ENCODE peak calls at places on chromosomes 2 and 18, in four cellular contexts. D, B, N and E are unnamed samples.

GRCh38 chr2:127053731-127054603 is 53.0 kb downstream of the BIN1 start:
- DNase-seq in D (no peak), B (no peak), N (no peak), E (peak; percentile 58)

GRCh38 chr2:3299703-3300102 is 77.9 kb downstream of the EIPR1 start:
- DNase-seq in D (no peak), B (no peak), N (no peak), E (no peak)

GRCh38 chr2:168136392-168136977 is 110.9 kb downstream of the STK39 start:
- DNase-seq in D (peak; percentile 59), B (peak; percentile 46), N (no peak), E (no peak)

GRCh38 chr2:45043171-45043570 is 33.9 kb upstream of the SIX2 start:
- DNase-seq in D (no peak), B (no peak), N (no peak), E (no peak)

GRCh38 chr2:18987592-18988073 is 370.8 kb downstream of the OSR1 start:
- DNase-seq in D (no peak), B (peak; percentile 44), N (peak; percentile 55), E (peak; percentile 61)

GRCh38 chr2:237486819-237487448 is at the start of gene MLPH:
- DNase-seq in D (peak; percentile 67), B (no peak), N (peak; percentile 78), E (peak; percentile 82)

GRCh38 chr2:237998530-237998929 is 31.7 kb downstream of the UBE2F start:
- DNase-seq in D (no peak), B (no peak), N (no peak), E (no peak)

GRCh38 chr2:38740851-38741541 is 10.2 kb downstream of the SRSF7 start:
- DNase-seq in D (peak; percentile 76), B (no peak), N (no peak), E (no peak)

GRCh38 chr18:8754995-8755955 is 49.9 kb downstream of the MTCL1 start:
- DNase-seq in D (no peak), B (no peak), N (no peak), E (no peak)

GRCh38 chr2:75528221-75528977 is 32.3 kb downstream of the EVA1A start:
- DNase-seq in D (peak; percentile 11), B (no peak), N (no peak), E (no peak)

GRCh38 chr2:98869868-98870267 is 66.2 kb downstream of the CRACDL start:
- DNase-seq in D (no peak), B (no peak), N (peak; percentile 86), E (peak; percentile 91)

GRCh38 chr2:2229898-2230817 is 100.9 kb downstream of the MYT1L start:
- DNase-seq in D (no peak), B (no peak), N (no peak), E (no peak)

GRCh38 chr2:23602113-23602512 is 217.1 kb downstream of the KLHL29 start:
- DNase-seq in D (no peak), B (no peak), N (no peak), E (no peak)

GRCh38 chr2:38778686-38779082 is 674 bp downstream of the GEMIN6 start:
- DNase-seq in D (no peak), B (no peak), N (no peak), E (no peak)

GRCh38 chr2:223005496-223005895 is 46.5 kb upstream of the KCNE4 start:
- DNase-seq in D (no peak), B (no peak), N (no peak), E (no peak)

GRCh38 chr2:239905884-239906654 is 119.1 kb downstream of the NDUFA10 start:
- DNase-seq in D (no peak), B (no peak), N (no peak), E (no peak)

GRCh38 chr2:215695876-215696275 is 260.0 kb upstream of the FN1 start:
- DNase-seq in D (no peak), B (no peak), N (no peak), E (no peak)

GRCh38 chr2:207734264-207734635 is 22.8 kb downstream of the CCNYL1 start:
- DNase-seq in D (no peak), B (peak; percentile 21), N (no peak), E (no peak)

GRCh38 chr2:145273840-145274239 is 753.9 kb upstream of the ZEB2 start:
- DNase-seq in D (no peak), B (peak; percentile 27), N (no peak), E (no peak)

DNA sequence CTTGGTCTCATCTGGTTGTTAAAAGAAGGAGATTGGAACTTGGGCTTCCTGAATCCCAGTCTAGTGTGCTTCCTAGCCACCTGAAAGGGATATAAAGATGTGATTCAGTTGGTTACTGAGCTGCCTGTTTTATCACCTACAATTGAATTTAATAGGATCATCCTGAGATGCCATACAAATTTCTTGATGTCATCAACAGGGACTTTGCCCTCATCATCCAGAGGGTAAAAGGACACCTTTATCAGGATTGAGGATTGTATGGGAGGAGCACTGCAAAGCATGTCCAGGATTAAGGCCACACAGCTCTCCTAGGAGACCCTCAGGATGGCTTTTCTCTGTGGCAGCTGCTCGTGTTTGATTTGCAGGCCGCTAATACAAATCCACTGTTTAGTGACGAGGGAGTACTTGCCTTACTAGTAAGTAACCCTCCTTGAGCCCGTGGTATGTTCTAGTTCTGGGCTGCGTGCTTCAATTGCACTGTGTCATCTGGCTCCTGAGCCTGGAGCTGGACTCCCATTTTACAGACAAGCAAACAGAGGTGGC is 28.6 kb downstream of the SH3RF3 start:
- DNase-seq in D (no peak), B (no peak), N (no peak), E (no peak)
- H3K4me3 ChIP-seq in D (no peak overlapping the region), B (no peak overlapping the region), N (no peak overlapping the region), E (no peak overlapping the region)

GRCh38 chr2:100754951-100755350 is 65.0 kb upstream of the NPAS2 start:
- DNase-seq in D (no peak), B (no peak), N (no peak), E (no peak)

GRCh38 chr2:100757621-100758394 is 62.1 kb upstream of the NPAS2 start:
- DNase-seq in D (no peak), B (no peak), N (no peak), E (no peak)

GRCh38 chr2:100756704-100757103 is 63.2 kb upstream of the NPAS2 start:
- DNase-seq in D (no peak), B (no peak), N (no peak), E (no peak)

GRCh38 chr2:100752628-100753333 is 67.2 kb upstream of the NPAS2 start:
- DNase-seq in D (no peak), B (no peak), N (no peak), E (no peak)

GRCh38 chr2:100755441-100755840 is 64.5 kb upstream of the NPAS2 start:
- DNase-seq in D (no peak), B (no peak), N (no peak), E (no peak)
- H3K4me1 ChIP-seq in D (no peaks in the 10 kb centered on the region), B (peaks cover 30% of the 10 kb centered on the region), N (no peaks in the 10 kb centered on the region), E (peaks cover 12% of the 10 kb centered on the region)

GRCh38 chr2:27705851-27706622 is 42.3 kb downstream of the SLC4A1AP start:
- DNase-seq in D (no peak), B (peak; percentile 80), N (peak; percentile 64), E (peak; percentile 86)
- TF ChIP-seq POLR2AphosphoS5 in D (no peak), B (peak; percentile 31), N (peak; percentile 29), E (peak; percentile 85)

GRCh38 chr2:175404839-175405238 is 223.3 kb upstream of the ATP5MC3 start:
- DNase-seq in D (no peak), B (no peak), N (no peak), E (no peak)
- H3K4me3 ChIP-seq in D (no peak overlapping the region), B (no peak overlapping the region), N (no peak overlapping the region), E (no peak overlapping the region)

GRCh38 chr2:181787310-181788048 is 104.1 kb upstream of the ITPRID2 start:
- DNase-seq in D (no peak), B (no peak), N (no peak), E (no peak)

GRCh38 chr2:181782630-181783029 is 102.3 kb upstream of the NEUROD1 start:
- DNase-seq in D (no peak), B (no peak), N (no peak), E (no peak)

GRCh38 chr2:181786371-181787228 is 104.9 kb upstream of the ITPRID2 start:
- DNase-seq in D (no peak), B (no peak), N (no peak), E (no peak)

GRCh38 chr2:181785677-181786344 is 105.5 kb upstream of the NEUROD1 start:
- DNase-seq in D (no peak), B (peak; percentile 78), N (no peak), E (no peak)

DNA sequence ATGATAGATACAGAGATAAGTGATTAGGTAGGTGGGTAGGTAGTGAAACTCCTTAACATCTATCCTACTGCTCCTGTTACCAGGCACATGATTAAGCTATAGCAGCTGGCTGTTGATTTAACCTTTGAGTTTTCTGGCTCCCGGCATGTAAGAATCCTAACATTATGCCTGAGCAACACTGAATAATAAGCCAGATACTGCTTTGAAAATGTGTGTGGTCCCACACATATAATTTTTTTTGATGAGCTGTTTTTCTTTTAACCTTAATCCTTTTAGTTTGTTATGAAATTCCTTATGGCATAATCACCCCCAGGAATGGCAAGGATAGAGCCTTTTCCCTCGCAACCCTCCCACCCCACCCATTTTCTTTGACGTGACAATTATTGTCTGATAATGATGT is 104.2 kb upstream of the NEUROD1 start:
- DNase-seq in D (no peak), B (peak; percentile 88), N (no peak), E (no peak)
- H3K4me1 ChIP-seq in D (peaks cover 6% of the 10 kb centered on the region), B (peaks cover 100% of the 10 kb centered on the region), N (no peaks in the 10 kb centered on the region), E (peaks cover 13% of the 10 kb centered on the region)